ENCODE peak calls at places on chromosomes 12 and 14, in eight cellular contexts. One of them, this sample, is unnamed.
A peak's percentile ranks its signal among the peaks of the same experiment; 100 is the strongest.

GRCh38 chr12:22229652-22230279 is 104.7 kb downstream of the ST8SIA1 start:
- DNase-seq in GM04504: no peak
- DNase-seq in memory B cell: no peak
- DNase-seq in stimulated activated CD8-positive, alpha-beta memory T cell treated with anti-CD3 and anti-CD28 coated beads, Interleukin-4, amount 100 ng/mL, for 24 hours: no peak
- DNase-seq in breast epithelium: no peak
- DNase-seq in cardiac fibroblast: no peak
- DNase-seq in C1 segment of cervical spinal cord: no peak
- DNase-seq in coronary artery: no peak
- DNase-seq in this sample: no peak

GRCh38 chr12:68119724-68120211 is 39.8 kb downstream of the IFNG start:
- DNase-seq in GM04504: no peak
- DNase-seq in memory B cell: no peak
- DNase-seq in stimulated activated CD8-positive, alpha-beta memory T cell treated with anti-CD3 and anti-CD28 coated beads, Interleukin-4, amount 100 ng/mL, for 24 hours: peak; percentile 62
- DNase-seq in breast epithelium: no peak
- DNase-seq in cardiac fibroblast: no peak
- DNase-seq in C1 segment of cervical spinal cord: no peak
- DNase-seq in coronary artery: no peak
- DNase-seq in this sample: no peak

GRCh38 chr14:54686219-54686870 is 119.4 kb downstream of the SAMD4A start:
- DNase-seq in GM04504: peak; percentile 88
- DNase-seq in memory B cell: no peak
- DNase-seq in stimulated activated CD8-positive, alpha-beta memory T cell treated with anti-CD3 and anti-CD28 coated beads, Interleukin-4, amount 100 ng/mL, for 24 hours: no peak
- DNase-seq in breast epithelium: no peak
- DNase-seq in cardiac fibroblast: peak; percentile 92
- DNase-seq in C1 segment of cervical spinal cord: peak; percentile 20
- DNase-seq in coronary artery: peak; percentile 82
- DNase-seq in this sample: peak; percentile 30

GRCh38 chr12:96218989-96219678 is 25.0 kb downstream of the ELK3 start:
- DNase-seq in GM04504: no peak
- DNase-seq in memory B cell: no peak
- DNase-seq in stimulated activated CD8-positive, alpha-beta memory T cell treated with anti-CD3 and anti-CD28 coated beads, Interleukin-4, amount 100 ng/mL, for 24 hours: no peak
- DNase-seq in breast epithelium: peak; percentile 16
- DNase-seq in cardiac fibroblast: no peak
- DNase-seq in C1 segment of cervical spinal cord: no peak
- DNase-seq in coronary artery: peak; percentile 43
- DNase-seq in this sample: no peak

GRCh38 chr12:6604254-6605029 is 2.7 kb downstream of the CHD4 start:
- DNase-seq in GM04504: no peak
- DNase-seq in memory B cell: no peak
- DNase-seq in stimulated activated CD8-positive, alpha-beta memory T cell treated with anti-CD3 and anti-CD28 coated beads, Interleukin-4, amount 100 ng/mL, for 24 hours: no peak
- DNase-seq in breast epithelium: no peak
- DNase-seq in cardiac fibroblast: peak; percentile 58
- DNase-seq in C1 segment of cervical spinal cord: no peak
- DNase-seq in coronary artery: no peak
- DNase-seq in this sample: peak; percentile 55

GRCh38 chr14:25132734-25133422 is 82.9 kb upstream of the STXBP6 start:
- DNase-seq in GM04504: no peak
- DNase-seq in memory B cell: peak; percentile 43
- DNase-seq in stimulated activated CD8-positive, alpha-beta memory T cell treated with anti-CD3 and anti-CD28 coated beads, Interleukin-4, amount 100 ng/mL, for 24 hours: peak; percentile 28
- DNase-seq in breast epithelium: peak; percentile 22
- DNase-seq in cardiac fibroblast: peak; percentile 69
- DNase-seq in C1 segment of cervical spinal cord: no peak
- DNase-seq in coronary artery: peak; percentile 75
- DNase-seq in this sample: peak; percentile 65

GRCh38 chr14:52069617-52070431 is 965 bp upstream of the NID2 start:
- DNase-seq in GM04504: no peak
- DNase-seq in memory B cell: no peak
- DNase-seq in stimulated activated CD8-positive, alpha-beta memory T cell treated with anti-CD3 and anti-CD28 coated beads, Interleukin-4, amount 100 ng/mL, for 24 hours: no peak
- DNase-seq in breast epithelium: no peak
- DNase-seq in cardiac fibroblast: peak; percentile 71
- DNase-seq in C1 segment of cervical spinal cord: no peak
- DNase-seq in coronary artery: peak; percentile 80
- DNase-seq in this sample: peak; percentile 27

GRCh38 chr12:80291108-80291754 is 152.8 kb upstream of the PTPRQ start:
- DNase-seq in GM04504: no peak
- DNase-seq in memory B cell: no peak
- DNase-seq in stimulated activated CD8-positive, alpha-beta memory T cell treated with anti-CD3 and anti-CD28 coated beads, Interleukin-4, amount 100 ng/mL, for 24 hours: no peak
- DNase-seq in breast epithelium: no peak
- DNase-seq in cardiac fibroblast: no peak
- DNase-seq in C1 segment of cervical spinal cord: no peak
- DNase-seq in coronary artery: no peak
- DNase-seq in this sample: no peak

GRCh38 chr14:64387232-64387737 is 868 bp upstream of the MTHFD1 start:
- DNase-seq in GM04504: peak; percentile 12
- DNase-seq in memory B cell: no peak
- DNase-seq in stimulated activated CD8-positive, alpha-beta memory T cell treated with anti-CD3 and anti-CD28 coated beads, Interleukin-4, amount 100 ng/mL, for 24 hours: no peak
- DNase-seq in breast epithelium: peak; percentile 22
- DNase-seq in cardiac fibroblast: peak; percentile 46
- DNase-seq in C1 segment of cervical spinal cord: no peak
- DNase-seq in coronary artery: no peak
- DNase-seq in this sample: peak; percentile 32

GRCh38 chr12:72286526-72286925 is 14.4 kb downstream of the TRHDE start:
- DNase-seq in GM04504: no peak
- DNase-seq in memory B cell: no peak
- DNase-seq in stimulated activated CD8-positive, alpha-beta memory T cell treated with anti-CD3 and anti-CD28 coated beads, Interleukin-4, amount 100 ng/mL, for 24 hours: no peak
- DNase-seq in breast epithelium: no peak
- DNase-seq in cardiac fibroblast: no peak
- DNase-seq in C1 segment of cervical spinal cord: no peak
- DNase-seq in coronary artery: no peak
- DNase-seq in this sample: no peak

This sample was measured in colonic mucosa.